ENCODE peak calls at places on chromosomes 7 and 10, in four cellular contexts. One of them, this sample, is unnamed.

GRCh38 chr7:98879198-98879988 is 1.1 kb downstream of the TRRAP start:
- DNase-seq in NB4: peak
- DNase-seq in heart left ventricle: no peak
- DNase-seq in A549: peak
- DNase-seq in this sample: no peak

GRCh38 chr7:122260336-122260735 is 44.2 kb downstream of the FEZF1 start:
- DNase-seq in NB4: no peak
- DNase-seq in heart left ventricle: no peak
- DNase-seq in A549: no peak
- DNase-seq in this sample: no peak

GRCh38 chr10:112471878-112472487 is 25.0 kb downstream of the VTI1A start:
- DNase-seq in NB4: peak
- DNase-seq in heart left ventricle: no peak
- DNase-seq in A549: peak
- DNase-seq in this sample: no peak

GRCh38 chr10:72175166-72175565 is 40.6 kb upstream of the ANAPC16 start:
- DNase-seq in NB4: no peak
- DNase-seq in heart left ventricle: no peak
- DNase-seq in A549: peak
- DNase-seq in this sample: no peak

GRCh38 chr7:50739744-50740455 is 42.8 kb downstream of the GRB10 start:
- DNase-seq in NB4: no peak
- DNase-seq in heart left ventricle: no peak
- DNase-seq in A549: no peak
- DNase-seq in this sample: no peak

GRCh38 chr7:33842141-33842540 is 63.2 kb upstream of the BMPER start:
- DNase-seq in NB4: no peak
- DNase-seq in heart left ventricle: no peak
- DNase-seq in A549: no peak
- DNase-seq in this sample: no peak

GRCh38 chr10:119391430-119392313 is 150.8 kb downstream of the RGS10 start:
- DNase-seq in NB4: peak
- DNase-seq in heart left ventricle: no peak
- DNase-seq in A549: no peak
- DNase-seq in this sample: no peak

GRCh38 chr7:7201583-7202374 is 19.4 kb downstream of the C1GALT1 start:
- DNase-seq in NB4: peak
- DNase-seq in heart left ventricle: no peak
- DNase-seq in A549: no peak
- DNase-seq in this sample: no peak

GRCh38 chr7:121938429-121938996 is 65.6 kb downstream of the PTPRZ1 start:
- DNase-seq in NB4: no peak
- DNase-seq in heart left ventricle: no peak
- DNase-seq in A549: no peak
- DNase-seq in this sample: no peak

GRCh38 chr10:132938472-132939329 is 3.7 kb downstream of the CFAP46 start:
- DNase-seq in NB4: peak
- DNase-seq in heart left ventricle: no peak
- DNase-seq in A549: peak
- DNase-seq in this sample: no peak

GRCh38 chr7:33191326-33191725 is 62.0 kb downstream of the BBS9 start:
- DNase-seq in NB4: no peak
- DNase-seq in heart left ventricle: no peak
- DNase-seq in A549: no peak
- DNase-seq in this sample: no peak

GRCh38 chr7:105439174-105439893 is 50.6 kb upstream of the SRPK2 start:
- DNase-seq in NB4: peak
- DNase-seq in heart left ventricle: no peak
- DNase-seq in A549: peak
- DNase-seq in this sample: peak

GRCh38 chr10:44068716-44069482 is 316.0 kb downstream of the CXCL12 start:
- DNase-seq in NB4: no peak
- DNase-seq in heart left ventricle: no peak
- DNase-seq in A549: no peak
- DNase-seq in this sample: no peak

GRCh38 chr10:48742891-48743845 is 58.5 kb downstream of the WDFY4 start:
- DNase-seq in NB4: peak
- DNase-seq in heart left ventricle: no peak
- DNase-seq in A549: no peak
- DNase-seq in this sample: no peak

GRCh38 chr10:114380060-114380459 is 24.2 kb downstream of the AFAP1L2 start:
- DNase-seq in NB4: no peak
- DNase-seq in heart left ventricle: no peak
- DNase-seq in A549: no peak
- DNase-seq in this sample: no peak

GRCh38 chr7:81439591-81439990 is 330.3 kb downstream of the HGF start:
- DNase-seq in NB4: no peak
- DNase-seq in heart left ventricle: no peak
- DNase-seq in A549: no peak
- DNase-seq in this sample: no peak

GRCh38 chr7:101410743-101411476 is 48.2 kb downstream of the COL26A1 start:
- DNase-seq in NB4: no peak
- DNase-seq in heart left ventricle: peak
- DNase-seq in A549: peak
- DNase-seq in this sample: no peak

GRCh38 chr10:9262770-9263169 is 1208.3 kb downstream of the GATA3 start:
- DNase-seq in NB4: no peak
- DNase-seq in heart left ventricle: no peak
- DNase-seq in A549: no peak
- DNase-seq in this sample: no peak

DNA sequence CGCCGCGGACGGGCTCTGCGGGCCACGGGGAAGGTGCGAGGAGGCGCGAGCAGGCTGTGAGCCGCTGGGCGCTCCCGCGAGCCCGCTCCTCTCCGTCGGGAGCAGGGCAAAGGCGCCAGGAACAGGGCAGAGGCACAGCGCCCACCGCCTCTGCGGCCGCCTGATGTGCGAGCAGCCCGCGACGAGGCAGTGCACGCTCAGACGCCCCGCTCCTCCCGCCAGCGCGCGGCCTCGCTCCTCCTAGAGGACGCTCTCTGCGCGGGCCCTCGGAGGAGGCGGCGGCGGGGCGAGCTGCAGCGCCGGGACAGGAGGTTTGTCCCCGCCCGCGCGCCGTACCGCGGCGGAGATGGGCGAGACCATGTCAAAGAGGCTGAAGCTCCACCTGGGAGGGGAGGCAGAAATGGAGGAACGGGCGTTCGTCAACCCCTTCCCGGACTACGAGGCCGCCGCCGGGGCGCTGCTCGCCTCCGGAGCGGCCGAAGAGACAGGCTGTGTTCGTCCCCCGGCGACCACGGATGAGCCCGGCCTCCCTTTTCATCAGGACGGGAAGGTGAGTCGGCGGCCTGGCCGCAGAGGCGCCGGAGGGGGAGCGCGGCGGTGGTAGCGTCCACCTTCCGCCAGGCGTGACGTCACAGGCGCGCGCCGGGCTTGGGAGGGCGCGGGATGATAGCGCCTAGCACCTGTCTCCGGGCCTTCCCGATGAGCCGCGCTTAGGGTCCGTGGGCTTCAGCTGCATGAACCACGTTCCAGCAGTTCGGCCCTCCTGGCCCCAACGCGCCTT is 733 bp downstream of the LANCL2 start:
- DNase-seq in NB4: peak
- DNase-seq in heart left ventricle: peak
- DNase-seq in A549: peak
- DNase-seq in this sample: peak
- TF ChIP-seq CTCF in NB4: no peak
- TF ChIP-seq CTCF in heart left ventricle: peak
- TF ChIP-seq CTCF in A549: no peak
- TF ChIP-seq CTCF in this sample: peak

DNA sequence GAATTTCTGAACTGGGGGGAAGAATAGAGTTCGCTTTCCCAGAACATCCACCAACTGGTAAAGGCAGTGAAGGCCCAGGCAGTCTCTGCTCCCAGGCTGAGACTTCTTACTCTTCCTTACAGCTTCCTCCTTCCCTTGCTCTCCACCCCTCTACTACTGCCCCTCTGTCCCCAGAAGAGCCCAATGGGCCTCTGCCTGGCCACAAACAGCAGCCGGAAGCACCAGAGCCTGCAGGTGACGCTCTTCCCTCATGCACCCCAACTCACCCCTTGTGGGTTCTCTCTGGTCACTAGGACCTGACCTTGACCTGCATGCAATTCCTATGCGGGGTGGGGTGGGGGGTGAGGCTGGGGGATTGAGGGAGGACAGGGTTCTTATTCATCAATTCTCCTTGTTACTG is 16.5 kb downstream of the FAM131B start:
- DNase-seq in NB4: no peak
- DNase-seq in heart left ventricle: no peak
- DNase-seq in A549: no peak
- DNase-seq in this sample: no peak
- H3K4me3 ChIP-seq in NB4: no peak
- H3K4me3 ChIP-seq in heart left ventricle: no peak
- H3K4me3 ChIP-seq in A549: no peak
- H3K4me3 ChIP-seq in this sample: no peak

GRCh38 chr10:526651-527312 is 162.7 kb downstream of the DIP2C start:
- DNase-seq in NB4: peak
- DNase-seq in heart left ventricle: no peak
- DNase-seq in A549: no peak
- DNase-seq in this sample: no peak
- TF ChIP-seq CTCF in NB4: peak
- TF ChIP-seq CTCF in heart left ventricle: no peak
- TF ChIP-seq CTCF in A549: no peak
- TF ChIP-seq CTCF in this sample: no peak

GRCh38 chr10:32940321-32941264 is 17.4 kb downstream of the ITGB1 start:
- DNase-seq in NB4: no peak
- DNase-seq in heart left ventricle: no peak
- DNase-seq in A549: peak
- DNase-seq in this sample: no peak
- H3K4me3 ChIP-seq in NB4: no peak
- H3K4me3 ChIP-seq in heart left ventricle: no peak
- H3K4me3 ChIP-seq in A549: no peak
- H3K4me3 ChIP-seq in this sample: no peak

GRCh38 chr7:44348851-44349781 is 23.7 kb upstream of the CAMK2B start:
- DNase-seq in NB4: no peak
- DNase-seq in heart left ventricle: no peak
- DNase-seq in A549: no peak
- DNase-seq in this sample: no peak

GRCh38 chr7:44346063-44346462 is 20.7 kb upstream of the CAMK2B start:
- DNase-seq in NB4: no peak
- DNase-seq in heart left ventricle: no peak
- DNase-seq in A549: no peak
- DNase-seq in this sample: no peak

GRCh38 chr7:44347546-44348114 is 22.2 kb upstream of the CAMK2B start:
- DNase-seq in NB4: no peak
- DNase-seq in heart left ventricle: no peak
- DNase-seq in A549: no peak
- DNase-seq in this sample: no peak

GRCh38 chr7:44353668-44354067 is 28.3 kb upstream of the CAMK2B start:
- DNase-seq in NB4: no peak
- DNase-seq in heart left ventricle: no peak
- DNase-seq in A549: no peak
- DNase-seq in this sample: no peak

GRCh38 chr7:44348300-44348699 is 22.9 kb upstream of the CAMK2B start:
- DNase-seq in NB4: peak
- DNase-seq in heart left ventricle: no peak
- DNase-seq in A549: peak
- DNase-seq in this sample: no peak
- TF ChIP-seq CTCF in NB4: peak
- TF ChIP-seq CTCF in heart left ventricle: peak
- TF ChIP-seq CTCF in A549: peak
- TF ChIP-seq CTCF in this sample: peak

GRCh38 chr10:77592946-77593636 is 44.5 kb downstream of the KCNMA1 start:
- DNase-seq in NB4: no peak
- DNase-seq in heart left ventricle: no peak
- DNase-seq in A549: peak
- DNase-seq in this sample: peak

GRCh38 chr10:77592510-77592909 is 45.1 kb downstream of the KCNMA1 start:
- DNase-seq in NB4: no peak
- DNase-seq in heart left ventricle: no peak
- DNase-seq in A549: no peak
- DNase-seq in this sample: no peak

GRCh38 chr10:77591238-77591880 is 46.2 kb downstream of the KCNMA1 start:
- DNase-seq in NB4: no peak
- DNase-seq in heart left ventricle: no peak
- DNase-seq in A549: no peak
- DNase-seq in this sample: no peak

GRCh38 chr10:77588886-77589285 is 48.7 kb downstream of the KCNMA1 start:
- DNase-seq in NB4: no peak
- DNase-seq in heart left ventricle: no peak
- DNase-seq in A549: no peak
- DNase-seq in this sample: no peak

DNA sequence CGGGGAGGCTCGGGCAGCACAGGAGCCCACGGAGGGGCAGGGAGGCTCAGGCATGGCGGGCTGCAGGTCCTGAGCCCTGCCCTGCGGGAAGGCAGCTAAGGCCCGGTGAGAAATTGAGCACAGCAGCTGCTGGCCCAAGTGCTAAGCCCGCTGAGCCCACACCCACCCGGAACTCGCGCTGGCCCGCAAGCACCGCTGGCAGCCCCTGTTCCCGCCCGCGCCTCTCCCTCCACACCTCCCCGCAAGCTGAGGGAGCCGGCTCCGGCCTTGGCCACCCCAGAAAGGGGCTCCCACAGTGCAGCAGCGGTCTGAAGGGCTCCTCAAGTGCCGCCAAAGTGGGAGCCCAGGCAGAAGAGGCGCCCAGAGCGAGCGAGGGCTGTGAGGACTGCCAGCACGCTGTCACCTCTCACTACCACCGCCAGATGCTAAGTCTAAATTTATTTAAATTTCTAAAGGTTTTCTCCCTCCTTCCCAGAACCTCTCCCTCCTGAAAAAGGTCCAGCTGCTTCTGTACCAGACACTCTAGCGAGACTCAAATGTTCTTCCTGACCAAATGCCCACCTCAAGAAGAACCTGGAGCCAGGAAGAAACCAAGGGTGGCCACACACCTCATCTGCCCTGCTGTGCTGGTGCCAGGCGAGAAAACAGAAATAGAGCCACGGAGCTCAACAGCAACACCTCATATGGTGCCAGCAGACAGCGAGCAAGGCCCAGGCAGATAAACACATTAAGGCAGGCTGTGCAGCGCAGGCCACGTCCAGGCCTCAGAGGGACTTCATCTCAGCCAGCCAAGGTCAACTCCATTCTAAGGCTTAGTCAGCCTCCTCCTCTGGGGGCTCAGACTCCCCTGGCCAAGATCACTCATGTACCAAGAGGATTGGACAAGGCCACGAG is 47.0 kb downstream of the KCNMA1 start:
- DNase-seq in NB4: no peak
- DNase-seq in heart left ventricle: no peak
- DNase-seq in A549: no peak
- DNase-seq in this sample: no peak
- H3K4me3 ChIP-seq in NB4: no peak
- H3K4me3 ChIP-seq in heart left ventricle: no peak
- H3K4me3 ChIP-seq in A549: no peak
- H3K4me3 ChIP-seq in this sample: no peak

GRCh38 chr10:63866747-63867140 is 345.5 kb downstream of the REEP3 start:
- DNase-seq in NB4: peak
- DNase-seq in heart left ventricle: no peak
- DNase-seq in A549: peak
- DNase-seq in this sample: no peak
- TF ChIP-seq CTCF in NB4: peak
- TF ChIP-seq CTCF in heart left ventricle: no peak
- TF ChIP-seq CTCF in A549: peak
- TF ChIP-seq CTCF in this sample: no peak